ENCODE peak calls at places on chromosome 14, in nine cellular contexts. O, J, Y, D, X, V, W, L and I are unnamed samples.

GRCh38 chr14:23487216-23487615 is 17.7 kb downstream of the NGDN start:
- DNase-seq in Y (no peak), J (no peak), W (no peak), O (no peak), X (no peak), L (no peak), V (no peak), D (no peak), I (peak; percentile 21)

GRCh38 chr14:66972469-66972868 is 216.8 kb upstream of the GARIN2 start:
- DNase-seq in X (no peak), O (no peak), W (no peak), D (no peak), V (no peak), Y (no peak), J (no peak), L (no peak), I (no peak)

GRCh38 chr14:30620178-30620577 is 1.9 kb upstream of the SCFD1 start:
- DNase-seq in D (peak; percentile 25), W (no peak), V (peak; percentile 62), L (peak; percentile 62), O (no peak), X (peak; percentile 66), Y (no peak), J (no peak), I (no peak)

GRCh38 chr14:84006643-84007137 is 1523.3 kb upstream of the FLRT2 start:
- DNase-seq in X (no peak), L (no peak), W (no peak), J (peak; percentile 19), Y (no peak), V (peak; percentile 39), O (no peak), D (no peak), I (no peak)

GRCh38 chr14:82806426-82806825 is 1272.8 kb upstream of the SEL1L start:
- DNase-seq in L (no peak), W (no peak), O (no peak), D (no peak), X (no peak), V (no peak), J (no peak), Y (no peak), I (no peak)

GRCh38 chr14:105317546-105317945 is 3.0 kb downstream of the PACS2 start:
- DNase-seq in V (no peak), J (no peak), L (peak; percentile 60), X (no peak), O (no peak), W (peak; percentile 52), D (peak; percentile 69), Y (no peak), I (peak; percentile 36)

GRCh38 chr14:67971627-67972625 is 152.3 kb downstream of the RAD51B start:
- DNase-seq in V (no peak), X (no peak), D (peak; percentile 12), J (no peak), O (no peak), W (no peak), L (peak; percentile 67), Y (no peak), I (no peak)

GRCh38 chr14:50396636-50397460 is at the start of gene CDKL1:
- DNase-seq in W (peak; percentile 57), D (peak; percentile 80), X (no peak), Y (peak; percentile 88), L (peak; percentile 63), O (peak; percentile 40), V (peak; percentile 72), J (peak; percentile 83), I (peak; percentile 66)

GRCh38 chr14:74501135-74501614 is 7.6 kb downstream of the ISCA2 start:
- DNase-seq in J (peak; percentile 66), V (no peak), W (no peak), Y (peak; percentile 87), D (peak; percentile 59), X (no peak), O (no peak), L (peak; percentile 84), I (peak; percentile 51)

GRCh38 chr14:74611672-74612345 is at the start of gene LTBP2:
- DNase-seq in V (no peak), D (peak; percentile 43), L (peak; percentile 51), W (peak; percentile 25), O (no peak), X (no peak), Y (no peak), J (no peak), I (no peak)

GRCh38 chr14:74670726-74671125 is 42.2 kb downstream of the AREL1 start:
- DNase-seq in L (peak; percentile 62), X (no peak), J (no peak), D (no peak), W (no peak), Y (no peak), V (peak; percentile 83), O (no peak), I (no peak)

GRCh38 chr14:31962920-31963319 is 114.2 kb upstream of the ARHGAP5 start:
- DNase-seq in V (no peak), X (no peak), L (no peak), D (no peak), O (no peak), W (no peak), Y (no peak), J (no peak), I (peak; percentile 49)